ENCODE peak calls at places on chromosomes 5 and 9, in five cellular contexts. D is body of pancreas, H is PC-3, C is HFF-Myc, A is SK-N-SH. G is an unnamed sample.
A peak's percentile ranks its signal among the peaks of the same experiment; 100 is the strongest.

GRCh38 chr9:4301302-4301701 is 1.4 kb upstream of the GLIS3 start:
- DNase-seq in D (no peak), H (peak; percentile 49), C (no peak), A (no peak), G (no peak)

GRCh38 chr5:142720561-142721275 is 34.8 kb upstream of the FGF1 start:
- DNase-seq in D (peak; percentile 82), H (peak; percentile 79), C (no peak), A (no peak), G (peak; percentile 55)

GRCh38 chr5:146789712-146790660 is 88.6 kb downstream of the PPP2R2B start:
- DNase-seq in D (no peak), H (no peak), C (no peak), A (no peak), G (no peak)

GRCh38 chr5:1132570-1132969 is 20.7 kb upstream of the SLC12A7 start:
- DNase-seq in D (no peak), H (no peak), C (no peak), A (no peak), G (no peak)

GRCh38 chr5:109312695-109313094 is 97.1 kb downstream of the PJA2 start:
- DNase-seq in D (no peak), H (no peak), C (no peak), A (no peak), G (no peak)

GRCh38 chr9:35811364-35812024 is 568 bp downstream of the SPAG8 start:
- DNase-seq in D (peak; percentile 43), H (no peak), C (no peak), A (no peak), G (no peak)

GRCh38 chr9:125409637-125410521 is 148.3 kb downstream of the GAPVD1 start:
- DNase-seq in D (peak; percentile 40), H (peak; percentile 36), C (peak; percentile 24), A (peak; percentile 79), G (peak; percentile 65)

GRCh38 chr9:119649205-119649604 is 280.0 kb upstream of the BRINP1 start:
- DNase-seq in D (no peak), H (no peak), C (no peak), A (no peak), G (no peak)

GRCh38 chr9:95188459-95188858 is 129.1 kb downstream of the FANCC start:
- DNase-seq in D (no peak), H (no peak), C (no peak), A (no peak), G (no peak)

GRCh38 chr5:2751592-2752021 is at the start of gene IRX2:
- DNase-seq in D (peak; percentile 78), H (peak; percentile 92), C (peak; percentile 47), A (no peak), G (no peak)

GRCh38 chr5:17732351-17732923 is 98.2 kb downstream of the TAF11L14 start:
- DNase-seq in D (no peak), H (no peak), C (no peak), A (no peak), G (no peak)

DNA sequence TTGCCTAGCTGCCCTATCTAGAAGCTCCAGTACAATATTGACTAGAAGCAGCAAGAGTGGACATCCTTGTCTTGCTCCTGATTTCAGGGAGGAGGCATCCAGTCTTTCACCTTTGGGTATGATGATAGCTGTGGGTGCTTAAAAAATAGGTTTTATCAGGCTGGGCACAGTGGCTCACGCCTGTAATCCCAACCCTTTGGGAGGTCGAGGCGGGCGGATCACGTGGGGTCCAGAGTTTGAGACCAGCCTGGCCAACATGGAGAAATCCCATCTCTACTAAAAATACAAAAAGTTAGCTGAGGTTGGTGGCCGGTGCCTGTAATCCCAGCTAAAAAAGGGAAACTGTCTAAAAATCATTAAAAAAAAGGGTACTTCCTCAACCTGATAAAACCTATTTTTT is 2.0 kb upstream of the CAMSAP1 start:
- DNase-seq in D (no peak), H (no peak), C (no peak), A (no peak), G (no peak)
- H3K4me3 ChIP-seq in D (no peak overlapping the region), H (peak overlapping the region; percentile 75), C (no peak overlapping the region), A (peak overlapping the region; percentile 67), G (no peak overlapping the region)

GRCh38 chr9:131405858-131406566 is 12.1 kb downstream of the PRRC2B start:
- DNase-seq in D (no peak), H (no peak), C (no peak), A (no peak), G (no peak)

GRCh38 chr9:131404987-131405386 is 11.1 kb downstream of the PRRC2B start:
- DNase-seq in D (no peak), H (no peak), C (no peak), A (no peak), G (no peak)

GRCh38 chr9:131406567-131407436 is 12.9 kb downstream of the PRRC2B start:
- DNase-seq in D (no peak), H (no peak), C (no peak), A (no peak), G (no peak)

GRCh38 chr9:131404581-131404980 is 10.7 kb downstream of the PRRC2B start:
- DNase-seq in D (no peak), H (no peak), C (no peak), A (no peak), G (no peak)

GRCh38 chr9:131405429-131405828 is 11.5 kb downstream of the PRRC2B start:
- DNase-seq in D (no peak), H (no peak), C (no peak), A (no peak), G (no peak)
- H3K4me3 ChIP-seq in D (no peak overlapping the region), H (no peak overlapping the region), C (no peak overlapping the region), A (no peak overlapping the region), G (no peak overlapping the region)

GRCh38 chr5:65482280-65482726 is 583 bp upstream of the ADAMTS6 start:
- DNase-seq in D (no peak), H (no peak), C (no peak), A (peak; percentile 19), G (no peak)
- H3K4me3 ChIP-seq in D (peak overlapping the region; percentile 60), H (peak overlapping the region; percentile 79), C (peak overlapping the region; percentile 68), A (peak overlapping the region; percentile 89), G (peak overlapping the region; percentile 66)

GRCh38 chr9:137276757-137277328 is 683 bp upstream of the TOR4A start:
- DNase-seq in D (peak; percentile 74), H (peak; percentile 41), C (peak; percentile 59), A (no peak), G (peak; percentile 52)
- H3K4me3 ChIP-seq in D (no peak overlapping the region), H (peak overlapping the region; percentile 67), C (peak overlapping the region; percentile 65), A (no peak overlapping the region), G (no peak overlapping the region)